ENCODE peak calls at places on chromosome 19, in nine cellular contexts. T is tibial artery, K is thoracic aorta, D is body of pancreas, N is lower lobe of right lung, Z is pancreas, C is mesenchymal stem cell, P is neural progenitor cell, I is heart left ventricle. Y is an unnamed sample.

GRCh38 chr19:944171-944567 is 18.3 kb downstream of the ARID3A start:
- DNase-seq in K (no peak), P (no peak), N (no peak), C (no peak), I (no peak), Z (no peak), T (no peak), D (no peak), Y (peak; percentile 86)

GRCh38 chr19:11171144-11171543 is 15.6 kb upstream of the SPC24 start:
- DNase-seq in Z (no peak), D (no peak), K (no peak), T (peak; percentile 86), I (no peak), N (no peak), P (no peak), C (no peak), Y (no peak)

GRCh38 chr19:11480081-11480926 is 542 bp downstream of the ELAVL3 start:
- DNase-seq in K (no peak), D (no peak), T (no peak), Z (no peak), I (no peak), P (no peak), C (no peak), N (no peak), Y (no peak)

GRCh38 chr19:50230379-50231351 is 27.2 kb downstream of the MYH14 start:
- DNase-seq in I (no peak), Z (no peak), T (no peak), D (no peak), P (peak; percentile 57), K (no peak), C (no peak), N (no peak), Y (no peak)

GRCh38 chr19:38784224-38784623 is 4.8 kb upstream of the LGALS7B start:
- DNase-seq in P (no peak), D (peak; percentile 56), N (no peak), T (no peak), C (peak; percentile 16), Z (no peak), K (no peak), I (no peak), Y (no peak)

GRCh38 chr19:19345970-19346369 is 25.3 kb downstream of the MAU2 start:
- DNase-seq in I (no peak), P (no peak), D (no peak), N (no peak), K (no peak), T (no peak), C (no peak), Z (no peak), Y (no peak)

GRCh38 chr19:2175742-2176141 is 12.0 kb downstream of the DOT1L start:
- DNase-seq in C (no peak), D (no peak), P (no peak), Z (no peak), I (no peak), T (no peak), K (no peak), N (no peak), Y (no peak)

GRCh38 chr19:7550987-7551761 is 15.7 kb downstream of the PNPLA6 start:
- DNase-seq in Z (peak; percentile 89), I (no peak), N (peak; percentile 88), T (peak; percentile 82), K (no peak), P (peak; percentile 97), D (peak; percentile 95), C (peak; percentile 21), Y (peak; percentile 81)

GRCh38 chr19:46016426-46017094 is 6.3 kb downstream of the PGLYRP1 start:
- DNase-seq in N (peak; percentile 89), T (peak; percentile 87), C (peak; percentile 78), I (peak; percentile 89), P (peak; percentile 93), D (peak; percentile 82), Z (peak; percentile 92), K (no peak), Y (peak; percentile 88)

GRCh38 chr19:17997969-17998826 is 9.8 kb upstream of the ARRDC2 start:
- DNase-seq in Z (no peak), D (no peak), T (peak; percentile 73), I (no peak), C (peak; percentile 48), N (no peak), P (peak; percentile 43), K (no peak), Y (no peak)

GRCh38 chr19:35346193-35347052 is 1.3 kb upstream of the FFAR1 start:
- DNase-seq in C (no peak), K (no peak), I (peak; percentile 58), P (no peak), T (peak; percentile 54), D (no peak), Z (peak; percentile 45), N (peak; percentile 55), Y (peak; percentile 81)

GRCh38 chr19:47494729-47495128 is 10.7 kb upstream of the KPTN start:
- DNase-seq in N (no peak), D (no peak), K (no peak), T (no peak), I (peak; percentile 46), P (no peak), C (no peak), Z (no peak), Y (peak; percentile 64)

GRCh38 chr19:18220632-18221275 is 5.5 kb downstream of the PDE4C start:
- DNase-seq in P (peak; percentile 78), Z (no peak), K (no peak), C (no peak), I (no peak), T (no peak), N (no peak), D (no peak), Y (no peak)

GRCh38 chr19:49664171-49665070 is 1.2 kb downstream of the IRF3 start:
- DNase-seq in C (peak; percentile 88), I (peak; percentile 94), P (peak; percentile 93), N (peak; percentile 93), T (peak; percentile 95), D (peak; percentile 91), Z (peak; percentile 98), K (peak; percentile 53), Y (peak; percentile 96)

GRCh38 chr19:49094505-49095482 is 9.5 kb downstream of the SNRNP70 start:
- DNase-seq in I (no peak), D (no peak), T (no peak), C (no peak), P (no peak), Z (no peak), N (no peak), K (no peak), Y (no peak)

GRCh38 chr19:51003316-51003715 is 1.9 kb upstream of the KLK8 start:
- DNase-seq in K (no peak), Z (no peak), D (no peak), I (no peak), N (no peak), C (no peak), P (no peak), T (no peak), Y (no peak)

GRCh38 chr19:43551399-43552197 is 18.6 kb downstream of the ZNF575 start:
- DNase-seq in K (no peak), Z (no peak), N (no peak), D (no peak), C (no peak), I (no peak), P (no peak), T (no peak), Y (no peak)

GRCh38 chr19:33722456-33723239 is 74.0 kb upstream of the KCTD15 start:
- DNase-seq in T (no peak), I (no peak), N (no peak), P (no peak), D (peak; percentile 2), Z (no peak), K (no peak), C (no peak), Y (no peak)

GRCh38 chr19:46862504-46862835 is 1.7 kb downstream of the ARHGAP35 start:
- DNase-seq in I (no peak), Z (peak; percentile 15), N (no peak), D (no peak), T (no peak), K (no peak), C (peak; percentile 57), P (no peak), Y (no peak)

GRCh38 chr19:16281743-16282142 is 42.9 kb upstream of the KLF2 start:
- DNase-seq in N (no peak), P (no peak), Z (no peak), K (no peak), D (no peak), I (no peak), T (no peak), C (no peak), Y (no peak)
- H3K4me1 ChIP-seq in N (peaks cover 72% of the 10 kb centered on the region), P (peaks cover 8% of the 10 kb centered on the region), Z (peaks cover 8% of the 10 kb centered on the region), K (peaks cover 43% of the 10 kb centered on the region), D (peaks cover 32% of the 10 kb centered on the region), I (peaks cover 39% of the 10 kb centered on the region), T (peaks cover 58% of the 10 kb centered on the region), C (peaks cover 8% of the 10 kb centered on the region), Y (peaks cover 7% of the 10 kb centered on the region)

GRCh38 chr19:44890366-44891015 is 563 bp upstream of the TOMM40 start:
- DNase-seq in C (peak; percentile 100), D (peak; percentile 100), I (peak; percentile 100), N (no peak), Z (peak; percentile 99), P (no peak), T (peak; percentile 100), K (peak; percentile 86), Y (no peak)

GRCh38 chr19:44892932-44893331 is 1.9 kb downstream of the TOMM40 start:
- DNase-seq in Z (no peak), T (no peak), I (no peak), K (no peak), N (no peak), P (no peak), D (no peak), C (no peak), Y (no peak)

GRCh38 chr19:44891016-44891882 is at the start of gene TOMM40:
- DNase-seq in I (no peak), K (peak; percentile 99), T (no peak), C (peak; percentile 100), D (no peak), N (peak; percentile 100), Z (no peak), P (peak; percentile 100), Y (peak; percentile 100)

GRCh38 chr19:44887648-44888047 is 3.4 kb upstream of the TOMM40 start:
- DNase-seq in D (no peak), K (no peak), I (no peak), C (no peak), N (no peak), P (no peak), T (no peak), Z (no peak), Y (no peak)

GRCh38 chr19:44889830-44890365 is 1.2 kb upstream of the TOMM40 start:
- DNase-seq in C (no peak), N (no peak), Z (no peak), T (no peak), I (no peak), K (no peak), D (no peak), P (no peak), Y (no peak)
- H3K4me3 ChIP-seq in C (peak overlapping the region; percentile 79), N (peak overlapping the region; percentile 80), Z (peak overlapping the region; percentile 11), T (peak overlapping the region; percentile 68), I (peak overlapping the region; percentile 53), K (peak overlapping the region; percentile 86), D (no peak overlapping the region), P (peak overlapping the region; percentile 50), Y (peak overlapping the region; percentile 25)

GRCh38 chr19:12938054-12938535 is 314 bp upstream of the CALR start:
- DNase-seq in I (peak; percentile 99), T (peak; percentile 100), D (peak; percentile 100), K (peak; percentile 99), Z (peak; percentile 97), P (peak; percentile 99), N (peak; percentile 100), C (peak; percentile 100), Y (peak; percentile 99)
- H3K4me1 ChIP-seq in I (peaks cover 23% of the 10 kb centered on the region), T (peaks cover 45% of the 10 kb centered on the region), D (peaks cover 52% of the 10 kb centered on the region), K (peaks cover 23% of the 10 kb centered on the region), Z (peaks cover 20% of the 10 kb centered on the region), P (peaks cover 20% of the 10 kb centered on the region), N (peaks cover 46% of the 10 kb centered on the region), C (peaks cover 33% of the 10 kb centered on the region), Y (peaks cover 22% of the 10 kb centered on the region)

GRCh38 chr19:41926861-41927809 is 1.1 kb downstream of the ERFL start:
- DNase-seq in Z (no peak), N (no peak), I (no peak), D (no peak), P (no peak), T (no peak), K (no peak), C (no peak), Y (no peak)
- H3K4me3 ChIP-seq in Z (no peak overlapping the region), N (no peak overlapping the region), I (no peak overlapping the region), D (no peak overlapping the region), P (peak overlapping the region; percentile 61), T (no peak overlapping the region), K (no peak overlapping the region), C (no peak overlapping the region), Y (no peak overlapping the region)

Y was measured in mucosa of descending colon.